ENCODE peak calls at places on chromosome 20, in five cellular contexts. X, P, W, L and A are unnamed samples.

GRCh38 chr20:41391587-41392001 is 25.0 kb upstream of the EMILIN3 start:
- DNase-seq in W (peak), P (no peak), L (no peak), X (peak), A (no peak)

GRCh38 chr20:10553326-10553984 is 118.3 kb downstream of the SLX4IP start:
- DNase-seq in X (peak), W (peak), L (peak), P (no peak), A (peak)

GRCh38 chr20:62263396-62263795 is 25.1 kb downstream of the OSBPL2 start:
- DNase-seq in L (no peak), W (no peak), X (no peak), P (no peak), A (no peak)

GRCh38 chr20:62642666-62643520 is 590 bp downstream of the SLCO4A1 start:
- DNase-seq in P (no peak), X (peak), L (peak), W (no peak), A (peak)

GRCh38 chr20:40583195-40583594 is 105.8 kb downstream of the MAFB start:
- DNase-seq in W (no peak), P (no peak), X (no peak), L (no peak), A (no peak)

GRCh38 chr20:11354841-11355240 is 562.9 kb upstream of the BTBD3 start:
- DNase-seq in X (no peak), W (no peak), P (no peak), L (no peak), A (no peak)

GRCh38 chr20:31719644-31720485 is 2.8 kb downstream of the BCL2L1 start:
- DNase-seq in P (no peak), L (no peak), X (peak), W (peak), A (peak)

GRCh38 chr20:9442858-9443257 is 71.5 kb upstream of the LAMP5 start:
- DNase-seq in X (no peak), W (no peak), P (no peak), L (no peak), A (no peak)

GRCh38 chr20:51362254-51362653 is 180.3 kb downstream of the NFATC2 start:
- DNase-seq in X (no peak), W (no peak), P (no peak), L (no peak), A (no peak)

GRCh38 chr20:33687370-33687915 is 1.3 kb upstream of the E2F1 start:
- DNase-seq in P (no peak), L (no peak), X (no peak), W (no peak), A (no peak)

GRCh38 chr20:825710-826421 is 7.6 kb upstream of the FAM110A start:
- DNase-seq in P (no peak), X (no peak), L (no peak), W (no peak), A (no peak)

GRCh38 chr20:2626853-2627541 is 25.4 kb upstream of the NOP56 start:
- DNase-seq in W (no peak), X (no peak), P (peak), L (no peak), A (no peak)

GRCh38 chr20:56949318-56949717 is 317.1 kb downstream of the BMP7 start:
- DNase-seq in P (no peak), W (no peak), L (no peak), X (peak), A (no peak)

GRCh38 chr20:8272758-8273157 is 140.7 kb downstream of the PLCB1 start:
- DNase-seq in X (no peak), L (no peak), W (no peak), P (no peak), A (no peak)

GRCh38 chr20:62304331-62305148 is 1.7 kb downstream of the ADRM1 start:
- DNase-seq in W (no peak), X (peak), P (no peak), L (no peak), A (no peak)

GRCh38 chr20:2866236-2866635 is 7.0 kb upstream of the PTPRA start:
- DNase-seq in L (no peak), P (no peak), W (no peak), X (no peak), A (no peak)

GRCh38 chr20:62605236-62605948 is 36.9 kb upstream of the SLCO4A1 start:
- DNase-seq in W (no peak), X (no peak), P (no peak), L (no peak), A (no peak)

GRCh38 chr20:56160956-56161355 is 87.6 kb upstream of the MC3R start:
- DNase-seq in L (no peak), W (no peak), P (no peak), X (no peak), A (no peak)

GRCh38 chr20:20130399-20130798 is 78.1 kb downstream of the CFAP61 start:
- DNase-seq in W (no peak), X (no peak), P (no peak), L (no peak), A (no peak)

GRCh38 chr20:1933465-1933870 is 38.3 kb downstream of the SIRPA start:
- DNase-seq in X (no peak), L (no peak), W (no peak), P (peak), A (no peak)

GRCh38 chr20:50546729-50547314 is 36.6 kb downstream of the PTPN1 start:
- DNase-seq in L (no peak), W (no peak), X (no peak), P (no peak), A (no peak)

GRCh38 chr20:29876911-29877285 is 1380.6 kb upstream of the DEFB115 start:
- DNase-seq in X (no peak), W (no peak), P (no peak), L (no peak), A (no peak)

GRCh38 chr20:6008254-6008653 is 45.6 kb downstream of the LRRN4 start:
- DNase-seq in X (peak), P (peak), W (peak), L (no peak), A (no peak)

GRCh38 chr20:49372095-49372734 is 94.4 kb upstream of the ZNFX1 start:
- DNase-seq in X (peak), P (no peak), L (no peak), W (peak), A (no peak)

GRCh38 chr20:62609811-62610757 is 32.2 kb upstream of the SLCO4A1 start:
- DNase-seq in L (peak), X (no peak), W (no peak), P (no peak), A (no peak)

GRCh38 chr20:51563597-51564332 is 21.2 kb upstream of the NFATC2 start:
- DNase-seq in P (peak), X (peak), W (no peak), L (peak), A (no peak)

GRCh38 chr20:25148181-25148981 is 47.1 kb upstream of the ENTPD6 start:
- DNase-seq in P (no peak), W (no peak), L (peak), X (peak), A (no peak)

GRCh38 chr20:23265226-23265625 is 85.4 kb upstream of the NXT1 start:
- DNase-seq in P (no peak), L (no peak), X (no peak), W (no peak), A (no peak)

GRCh38 chr20:48718914-48719578 is 108.8 kb downstream of the PREX1 start:
- DNase-seq in P (no peak), W (no peak), L (no peak), X (no peak), A (no peak)

GRCh38 chr20:19936801-19937583 is 80.2 kb upstream of the NAA20 start:
- DNase-seq in P (no peak), W (no peak), L (no peak), X (no peak), A (no peak)

GRCh38 chr20:64238851-64239387 is 16.6 kb upstream of the PCMTD2 start:
- DNase-seq in L (no peak), W (no peak), X (no peak), P (no peak), A (no peak)

GRCh38 chr20:22810626-22811559 is 224.2 kb upstream of the SSTR4 start:
- DNase-seq in L (no peak), X (no peak), W (no peak), P (no peak), A (no peak)

GRCh38 chr20:53208110-53208908 is 236.2 kb downstream of the TSHZ2 start:
- DNase-seq in W (no peak), P (no peak), X (no peak), L (peak), A (no peak)

GRCh38 chr20:47280228-47280627 is 76.3 kb downstream of the ZMYND8 start:
- DNase-seq in L (no peak), W (no peak), X (no peak), P (no peak), A (no peak)

DNA sequence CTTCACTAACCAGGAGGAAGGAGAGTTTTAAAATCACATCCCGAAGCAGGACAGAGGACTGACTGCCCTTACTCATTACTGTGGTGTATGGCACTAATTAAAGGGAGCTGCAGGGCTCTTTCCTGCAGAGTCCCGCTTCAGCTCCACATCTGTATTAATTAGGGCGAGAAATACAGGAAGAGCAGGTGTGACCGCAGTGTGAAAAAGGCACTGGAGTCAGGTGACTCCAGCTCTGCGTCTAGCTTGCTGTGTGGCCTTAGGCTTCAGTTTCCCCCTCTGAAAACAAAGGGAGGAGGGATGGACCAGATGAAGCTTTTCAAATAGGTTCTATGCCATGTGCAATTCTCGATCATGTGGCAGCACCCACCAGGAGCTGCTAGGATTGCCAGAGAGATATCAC is 34.0 kb downstream of the KIAA1755 start:
- DNase-seq in W (no peak), X (no peak), P (no peak), L (no peak), A (no peak)
- TF ChIP-seq CTCF in W (no peak), X (no peak), P (no peak), L (no peak), A (no peak)

GRCh38 chr20:36144336-36144735 is 10.2 kb upstream of the EPB41L1 start:
- DNase-seq in X (no peak), L (no peak), W (no peak), P (no peak), A (no peak)
- TF ChIP-seq CTCF in X (no peak), L (no peak), W (no peak), P (no peak), A (no peak)

GRCh38 chr20:45470939-45471338 is 1.4 kb downstream of the WFDC2 start:
- DNase-seq in X (no peak), P (no peak), L (no peak), W (no peak), A (no peak)
- TF ChIP-seq CTCF in X (no peak), P (no peak), L (no peak), W (no peak), A (peak)

GRCh38 chr20:4714818-4715217 is 6.9 kb upstream of the PRND start:
- DNase-seq in L (no peak), X (no peak), W (peak), P (no peak), A (no peak)
- TF ChIP-seq CTCF in L (no peak), X (no peak), W (no peak), P (no peak), A (no peak)

GRCh38 chr20:58349586-58349985 is 39.4 kb upstream of the VAPB start:
- DNase-seq in L (no peak), X (peak), P (no peak), W (no peak), A (no peak)
- TF ChIP-seq CTCF in L (no peak), X (no peak), P (no peak), W (no peak), A (no peak)